ENCODE peak calls at places on chromosomes 4 and X, in four cellular contexts. E, W, O and G are unnamed samples. For H3K4me1, the result is how much of the 10 kb centered on the place peaks cover.

GRCh38 chrX:100673397-100673953 is 29.5 kb downstream of the SRPX2 start:
- DNase-seq in E (no peak), W (peak), O (no peak), G (no peak)

GRCh38 chr4:172141025-172141424 is 327.8 kb downstream of the GALNTL6 start:
- DNase-seq in E (no peak), W (no peak), O (no peak), G (no peak)

GRCh38 chr4:125765936-125766335 is 451.2 kb downstream of the FAT4 start:
- DNase-seq in E (no peak), W (peak), O (no peak), G (no peak)

GRCh38 chr4:53221832-53222480 is 143.9 kb downstream of the SCFD2 start:
- DNase-seq in E (no peak), W (no peak), O (no peak), G (no peak)

GRCh38 chrX:56763556-56764152 is 34.6 kb downstream of the NBDY start:
- DNase-seq in E (no peak), W (no peak), O (peak), G (peak)

GRCh38 chr4:123621072-123621705 is 224.6 kb downstream of the SPRY1 start:
- DNase-seq in E (no peak), W (no peak), O (no peak), G (no peak)

GRCh38 chr4:187363453-187363852 is 632.1 kb upstream of the ZFP42 start:
- DNase-seq in E (no peak), W (no peak), O (no peak), G (no peak)

GRCh38 chr4:121950680-121951569 is 935 bp downstream of the TRPC3 start:
- DNase-seq in E (no peak), W (peak), O (peak), G (peak)

GRCh38 chr4:80008351-80008750 is 64.7 kb downstream of the ANTXR2 start:
- DNase-seq in E (no peak), W (no peak), O (no peak), G (no peak)

GRCh38 chr4:143633833-143634232 is 66.6 kb downstream of the FREM3 start:
- DNase-seq in E (no peak), W (no peak), O (no peak), G (no peak)

GRCh38 chr4:106019771-106020170 is 124.5 kb downstream of the NPNT start:
- DNase-seq in E (no peak), W (no peak), O (no peak), G (no peak)

GRCh38 chr4:169116270-169116901 is 106.3 kb upstream of the CBR4 start:
- DNase-seq in E (no peak), W (no peak), O (no peak), G (no peak)

GRCh38 chrX:115311666-115312065 is 22.2 kb downstream of the LUZP4 start:
- DNase-seq in E (no peak), W (no peak), O (no peak), G (no peak)

GRCh38 chrX:131747173-131747572 is 203.3 kb downstream of the OR13H1 start:
- DNase-seq in E (no peak), W (no peak), O (peak), G (no peak)

GRCh38 chrX:20596856-20597255 is 330.1 kb upstream of the RPS6KA3 start:
- DNase-seq in E (no peak), W (no peak), O (no peak), G (no peak)

GRCh38 chr4:113675731-113676707 is 85.5 kb downstream of the CAMK2D start:
- DNase-seq in E (no peak), W (peak), O (no peak), G (no peak)

GRCh38 chr4:16450031-16450430 is 223.8 kb upstream of the TAPT1 start:
- DNase-seq in E (no peak), W (no peak), O (no peak), G (no peak)

DNA sequence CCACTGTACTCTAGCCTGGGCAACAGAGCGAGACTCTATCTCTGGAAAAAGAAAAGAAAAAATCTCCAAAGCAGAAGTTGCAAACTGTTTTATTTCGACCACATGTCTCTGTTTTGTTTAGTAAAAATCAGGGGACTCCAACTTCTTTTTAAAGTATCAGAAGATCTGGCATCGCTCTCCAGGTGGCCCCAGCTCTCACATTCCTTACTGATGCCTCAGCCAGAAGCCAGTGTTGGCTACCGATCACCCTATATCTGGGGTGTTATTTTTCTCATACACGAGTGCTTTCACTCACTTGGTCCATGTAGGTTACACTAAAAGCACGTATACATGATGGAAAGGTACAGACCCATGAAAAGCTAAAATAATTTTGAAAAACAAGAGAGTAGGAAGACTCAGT is 8.3 kb downstream of the MPP1 start:
- DNase-seq in E (no peak), W (no peak), O (no peak), G (no peak)
- H3K4me1 ChIP-seq in E (under half), W (under half), O (under half), G (under half)

GRCh38 chr4:41727861-41728570 is 20.5 kb downstream of the PHOX2B start:
- DNase-seq in E (no peak), W (no peak), O (no peak), G (no peak)

GRCh38 chr4:41722171-41722570 is 26.4 kb downstream of the PHOX2B start:
- DNase-seq in E (no peak), W (no peak), O (no peak), G (no peak)

GRCh38 chr4:41723286-41723685 is 25.2 kb downstream of the PHOX2B start:
- DNase-seq in E (no peak), W (no peak), O (no peak), G (no peak)

GRCh38 chr4:41728571-41728908 is 20.0 kb downstream of the PHOX2B start:
- DNase-seq in E (no peak), W (peak), O (no peak), G (no peak)

DNA sequence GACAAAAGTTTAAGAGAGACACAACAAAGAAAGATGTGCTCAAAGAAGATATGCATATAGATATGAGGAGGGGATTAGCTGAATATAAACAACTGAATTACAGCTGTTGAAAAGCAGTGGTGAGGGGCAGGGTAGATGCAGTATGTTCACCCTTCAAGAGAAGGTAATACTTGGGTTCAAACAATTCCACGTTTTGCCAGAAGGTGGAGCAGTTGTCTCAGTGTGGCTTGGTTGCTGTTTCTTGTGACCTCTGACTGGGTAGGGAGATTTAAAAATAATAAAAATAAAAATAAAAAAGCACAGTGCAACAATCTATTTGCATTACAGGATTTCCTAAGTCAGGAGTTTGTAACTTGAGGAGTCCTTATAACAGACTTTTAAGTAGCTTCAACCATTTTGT is 23.3 kb downstream of the PHOX2B start:
- DNase-seq in E (no peak), W (no peak), O (no peak), G (no peak)
- TF ChIP-seq CTCF in E (no peak), W (no peak), O (no peak), G (no peak)

GRCh38 chrX:48475774-48476577 is at the start of gene FTSJ1:
- DNase-seq in E (peak), W (peak), O (peak), G (peak)

GRCh38 chrX:48474127-48474526 is 1.9 kb upstream of the FTSJ1 start:
- DNase-seq in E (no peak), W (peak), O (no peak), G (no peak)

GRCh38 chrX:48475295-48475694 is 704 bp upstream of the FTSJ1 start:
- DNase-seq in E (no peak), W (no peak), O (no peak), G (no peak)

GRCh38 chrX:48473718-48473990 is 2.3 kb upstream of the FTSJ1 start:
- DNase-seq in E (no peak), W (no peak), O (no peak), G (no peak)

DNA sequence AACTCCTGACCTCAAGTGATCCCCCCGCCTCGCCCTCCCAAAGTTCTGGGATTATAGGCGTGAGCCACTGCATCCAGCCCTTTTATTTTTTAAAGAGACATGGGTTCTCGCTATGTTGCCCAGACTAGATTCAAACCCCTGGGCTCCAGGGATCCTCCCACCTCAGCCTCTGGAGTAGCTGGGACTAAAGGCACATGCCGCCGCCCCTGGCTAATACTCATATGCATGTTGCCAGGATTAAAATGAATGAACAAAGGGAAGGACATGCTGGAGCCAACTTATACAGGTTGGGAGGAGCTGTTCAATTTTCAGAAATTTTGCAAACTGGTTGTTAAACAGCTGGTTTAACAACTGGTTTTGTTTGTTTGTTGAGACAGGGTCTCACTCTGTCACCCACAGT is 1.4 kb upstream of the FTSJ1 start:
- DNase-seq in E (no peak), W (no peak), O (no peak), G (no peak)
- H3K4me3 ChIP-seq in E (no peak), W (no peak), O (no peak), G (no peak)

DNA sequence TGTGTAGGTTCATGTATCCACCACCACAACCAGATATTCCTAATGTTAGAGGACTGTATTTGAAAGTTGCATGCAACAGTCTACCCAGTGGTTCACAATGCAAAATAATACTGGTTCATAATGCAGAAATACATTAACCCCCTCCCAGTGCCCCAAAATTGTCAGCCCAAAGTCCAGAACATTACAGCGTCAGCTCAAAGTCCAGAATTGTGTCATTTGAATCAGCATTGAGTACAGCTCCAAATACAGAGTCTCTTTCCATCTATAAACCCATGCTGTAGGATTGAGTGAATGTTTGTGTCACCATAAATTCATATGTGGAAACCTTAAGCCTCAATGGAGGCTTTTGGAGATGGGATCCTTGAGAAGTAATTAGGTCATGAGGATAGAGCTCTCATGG is 54.0 kb downstream of the MCUB start:
- DNase-seq in E (no peak), W (no peak), O (no peak), G (no peak)
- H3K4me1 ChIP-seq in E (under half), W (under half), O (under half), G (under half)

GRCh38 chrX:65601530-65602281 is 65.7 kb upstream of the MSN start:
- DNase-seq in E (peak), W (peak), O (peak), G (peak)
- TF ChIP-seq CTCF in E (no peak), W (no peak), O (no peak), G (no peak)

DNA sequence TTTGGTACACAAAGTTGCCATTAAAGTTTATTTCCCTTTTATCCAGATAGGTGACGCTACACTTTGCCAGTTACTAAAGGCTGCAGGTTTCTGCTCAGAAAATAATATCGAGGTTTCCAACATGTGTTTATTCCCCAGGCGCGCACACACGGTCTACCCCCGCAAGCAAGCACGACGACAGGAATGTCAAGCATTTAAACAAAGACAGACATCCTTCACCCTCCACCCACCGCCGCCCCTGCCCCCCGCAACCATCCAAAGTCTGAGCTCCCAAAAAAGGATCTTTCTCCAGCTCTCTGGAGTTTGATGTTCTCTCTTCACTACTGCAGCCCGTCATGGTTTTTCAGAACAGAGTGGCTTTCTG is 1.3 kb upstream of the PCDH7 start:
- DNase-seq in E (no peak), W (peak), O (no peak), G (no peak)
- H3K4me3 ChIP-seq in E (peak), W (peak), O (peak), G (no peak)

GRCh38 chr4:47478799-47479198 is 6.3 kb upstream of the ATP10D start:
- DNase-seq in E (no peak), W (no peak), O (no peak), G (no peak)
- H3K4me1 ChIP-seq in E (under half), W (under half), O (under half), G (under half)

GRCh38 chr4:20682853-20683252 is 17.4 kb upstream of the PACRGL start:
- DNase-seq in E (no peak), W (no peak), O (no peak), G (no peak)

GRCh38 chr4:20687894-20688293 is 12.4 kb upstream of the PACRGL start:
- DNase-seq in E (no peak), W (peak), O (no peak), G (no peak)

GRCh38 chr4:20681263-20681662 is 19.0 kb upstream of the PACRGL start:
- DNase-seq in E (no peak), W (peak), O (no peak), G (no peak)

GRCh38 chr4:20679946-20680345 is 20.3 kb upstream of the PACRGL start:
- DNase-seq in E (no peak), W (no peak), O (no peak), G (no peak)

DNA sequence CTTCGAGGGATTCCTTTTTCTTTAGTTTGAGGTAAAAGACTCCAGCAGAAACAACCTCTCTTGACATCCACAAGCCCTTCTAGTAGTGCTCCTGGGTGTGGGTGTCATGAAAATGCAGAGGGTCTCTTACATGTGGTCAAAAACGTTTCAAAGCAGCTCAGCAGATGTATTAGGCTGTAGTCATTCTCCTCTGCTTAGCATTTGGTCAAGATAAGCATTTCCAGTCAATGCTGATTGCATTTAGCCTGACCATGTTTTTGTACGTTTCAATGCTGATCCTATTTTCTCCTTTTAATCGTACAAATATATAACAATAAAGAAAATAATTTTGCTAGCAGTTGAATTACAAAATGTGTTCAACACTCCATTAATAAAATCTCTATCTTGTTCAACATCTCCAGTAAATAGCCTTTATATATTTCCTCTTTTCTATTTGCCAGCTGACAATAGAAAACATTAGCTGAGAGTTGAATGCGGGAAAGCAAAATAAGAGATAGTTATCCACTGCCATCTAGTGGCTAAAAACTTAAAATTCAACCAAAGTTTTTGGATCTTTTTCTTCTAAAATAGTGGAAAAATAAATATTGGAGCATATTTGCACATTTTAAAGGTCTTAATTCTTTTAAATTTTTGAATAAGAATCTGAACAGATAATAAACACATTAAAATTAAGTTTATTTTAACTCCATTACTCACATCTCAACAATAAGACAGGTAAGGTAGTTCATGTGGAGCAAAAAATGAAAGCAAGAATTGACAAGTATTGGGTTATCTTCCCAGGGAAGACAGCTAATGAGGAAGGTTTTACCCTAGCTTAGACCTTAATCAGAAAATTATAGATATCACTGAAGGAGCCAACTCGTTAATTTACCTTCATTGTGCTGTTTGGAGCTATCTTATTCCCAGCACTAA is 15.2 kb upstream of the PACRGL start:
- DNase-seq in E (no peak), W (peak), O (no peak), G (no peak)
- TF ChIP-seq CTCF in E (peak), W (peak), O (peak), G (peak)

DNA sequence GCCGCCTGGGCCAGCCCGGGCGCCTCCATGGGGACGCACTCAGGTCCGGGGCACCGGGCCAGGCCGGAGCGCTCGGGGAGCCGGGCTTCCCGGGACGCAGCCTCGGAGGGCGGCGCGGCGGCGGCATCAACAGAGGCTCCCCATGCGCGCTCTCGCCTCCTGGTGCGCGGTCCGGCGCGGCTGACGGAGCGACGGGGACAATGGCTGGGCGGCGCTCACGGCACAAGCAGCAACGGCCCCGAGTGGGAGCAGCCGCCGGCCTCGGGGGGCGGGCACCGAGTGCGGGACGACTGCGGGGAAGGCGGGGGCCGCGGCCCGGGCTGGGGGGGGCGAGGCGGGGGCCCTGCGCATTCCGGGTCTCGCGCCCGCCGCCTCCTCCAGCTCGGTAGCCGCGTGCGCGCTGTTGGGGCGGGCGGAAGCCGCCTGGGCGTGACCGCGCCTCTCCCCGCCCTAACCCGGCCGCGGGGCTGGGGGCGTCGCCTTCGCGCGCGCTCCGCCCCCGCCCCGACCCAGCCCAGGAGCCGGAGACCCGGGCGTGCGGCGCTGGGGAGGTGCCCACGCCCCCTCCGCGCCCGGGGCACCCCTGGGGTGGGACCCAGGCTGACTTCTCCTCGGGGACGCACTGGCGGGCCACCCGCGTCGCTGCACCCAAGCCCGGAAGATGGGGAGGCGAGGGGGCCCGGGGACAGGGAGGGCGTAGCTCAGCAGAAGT is at the start of gene PRKX:
- DNase-seq in E (no peak), W (peak), O (peak), G (peak)
- H3K4me3 ChIP-seq in E (peak), W (peak), O (peak), G (peak)

GRCh38 chr4:185718578-185719492 is 93.2 kb downstream of the SORBS2 start:
- DNase-seq in E (no peak), W (no peak), O (no peak), G (no peak)
- H3K4me1 ChIP-seq in E (under half), W (under half), O (under half), G (under half)